ENCODE peak calls at places on chromosomes 6 and 20, in ten cellular contexts. One of them, this sample, is unnamed.

GRCh38 chr20:24987244-24987643 is 5.3 kb downstream of the APMAP start:
- DNase-seq in ovary: no peak
- DNase-seq in NCI-H1930: no peak
- DNase-seq in CD8-positive, alpha-beta memory T cell: no peak
- DNase-seq in RCC 7860: no peak
- DNase-seq in progenitor cell of endocrine pancreas: no peak
- DNase-seq in stimulated activated CD4-positive, alpha-beta T cell treated with anti-CD3 and anti-CD28 coated beads, Interleukin-12 subunit alpha, Interleukin-12 subunit beta, amount 100 ng/mL, for 24 hours: no peak
- DNase-seq in HCEC 1CT: no peak
- DNase-seq in dermis microvascular lymphatic vessel endothelial cell: no peak
- DNase-seq in aorta: no peak
- DNase-seq in this sample: no peak

GRCh38 chr6:35451354-35452185 is 568 bp upstream of the FANCE start:
- DNase-seq in ovary: no peak
- DNase-seq in NCI-H1930: no peak
- DNase-seq in CD8-positive, alpha-beta memory T cell: no peak
- DNase-seq in RCC 7860: no peak
- DNase-seq in progenitor cell of endocrine pancreas: no peak
- DNase-seq in stimulated activated CD4-positive, alpha-beta T cell treated with anti-CD3 and anti-CD28 coated beads, Interleukin-12 subunit alpha, Interleukin-12 subunit beta, amount 100 ng/mL, for 24 hours: no peak
- DNase-seq in HCEC 1CT: no peak
- DNase-seq in dermis microvascular lymphatic vessel endothelial cell: peak
- DNase-seq in aorta: peak
- DNase-seq in this sample: no peak

GRCh38 chr20:63772781-63773520 is 33.4 kb downstream of the SLC2A4RG start:
- DNase-seq in ovary: peak
- DNase-seq in NCI-H1930: no peak
- DNase-seq in CD8-positive, alpha-beta memory T cell: no peak
- DNase-seq in RCC 7860: no peak
- DNase-seq in progenitor cell of endocrine pancreas: no peak
- DNase-seq in stimulated activated CD4-positive, alpha-beta T cell treated with anti-CD3 and anti-CD28 coated beads, Interleukin-12 subunit alpha, Interleukin-12 subunit beta, amount 100 ng/mL, for 24 hours: no peak
- DNase-seq in HCEC 1CT: no peak
- DNase-seq in dermis microvascular lymphatic vessel endothelial cell: no peak
- DNase-seq in aorta: no peak
- DNase-seq in this sample: no peak

GRCh38 chr6:46741910-46742309 is 4.8 kb upstream of the ANKRD66 start:
- DNase-seq in ovary: no peak
- DNase-seq in NCI-H1930: no peak
- DNase-seq in CD8-positive, alpha-beta memory T cell: no peak
- DNase-seq in RCC 7860: no peak
- DNase-seq in progenitor cell of endocrine pancreas: no peak
- DNase-seq in stimulated activated CD4-positive, alpha-beta T cell treated with anti-CD3 and anti-CD28 coated beads, Interleukin-12 subunit alpha, Interleukin-12 subunit beta, amount 100 ng/mL, for 24 hours: no peak
- DNase-seq in HCEC 1CT: no peak
- DNase-seq in dermis microvascular lymphatic vessel endothelial cell: no peak
- DNase-seq in aorta: no peak
- DNase-seq in this sample: no peak

GRCh38 chr6:137291441-137291840 is 72.3 kb upstream of the IFNGR1 start:
- DNase-seq in ovary: no peak
- DNase-seq in NCI-H1930: no peak
- DNase-seq in CD8-positive, alpha-beta memory T cell: no peak
- DNase-seq in RCC 7860: peak
- DNase-seq in progenitor cell of endocrine pancreas: no peak
- DNase-seq in stimulated activated CD4-positive, alpha-beta T cell treated with anti-CD3 and anti-CD28 coated beads, Interleukin-12 subunit alpha, Interleukin-12 subunit beta, amount 100 ng/mL, for 24 hours: no peak
- DNase-seq in HCEC 1CT: no peak
- DNase-seq in dermis microvascular lymphatic vessel endothelial cell: peak
- DNase-seq in aorta: peak
- DNase-seq in this sample: no peak

GRCh38 chr6:29762781-29763214 is 39.6 kb downstream of the HLA-F start:
- DNase-seq in ovary: no peak
- DNase-seq in NCI-H1930: no peak
- DNase-seq in CD8-positive, alpha-beta memory T cell: no peak
- DNase-seq in RCC 7860: peak
- DNase-seq in progenitor cell of endocrine pancreas: no peak
- DNase-seq in stimulated activated CD4-positive, alpha-beta T cell treated with anti-CD3 and anti-CD28 coated beads, Interleukin-12 subunit alpha, Interleukin-12 subunit beta, amount 100 ng/mL, for 24 hours: no peak
- DNase-seq in HCEC 1CT: no peak
- DNase-seq in dermis microvascular lymphatic vessel endothelial cell: no peak
- DNase-seq in aorta: no peak
- DNase-seq in this sample: no peak

GRCh38 chr20:47019106-47019824 is 124.6 kb downstream of the EYA2 start:
- DNase-seq in ovary: no peak
- DNase-seq in NCI-H1930: no peak
- DNase-seq in CD8-positive, alpha-beta memory T cell: no peak
- DNase-seq in RCC 7860: no peak
- DNase-seq in progenitor cell of endocrine pancreas: no peak
- DNase-seq in stimulated activated CD4-positive, alpha-beta T cell treated with anti-CD3 and anti-CD28 coated beads, Interleukin-12 subunit alpha, Interleukin-12 subunit beta, amount 100 ng/mL, for 24 hours: no peak
- DNase-seq in HCEC 1CT: peak
- DNase-seq in dermis microvascular lymphatic vessel endothelial cell: no peak
- DNase-seq in aorta: no peak
- DNase-seq in this sample: no peak

GRCh38 chr6:142855877-142856606 is 88.9 kb downstream of the HIVEP2 start:
- DNase-seq in ovary: no peak
- DNase-seq in NCI-H1930: no peak
- DNase-seq in CD8-positive, alpha-beta memory T cell: no peak
- DNase-seq in RCC 7860: no peak
- DNase-seq in progenitor cell of endocrine pancreas: no peak
- DNase-seq in stimulated activated CD4-positive, alpha-beta T cell treated with anti-CD3 and anti-CD28 coated beads, Interleukin-12 subunit alpha, Interleukin-12 subunit beta, amount 100 ng/mL, for 24 hours: no peak
- DNase-seq in HCEC 1CT: no peak
- DNase-seq in dermis microvascular lymphatic vessel endothelial cell: no peak
- DNase-seq in aorta: no peak
- DNase-seq in this sample: no peak

GRCh38 chr6:27651371-27651732 is 178.4 kb upstream of the ZNF184 start:
- DNase-seq in ovary: no peak
- DNase-seq in NCI-H1930: no peak
- DNase-seq in CD8-positive, alpha-beta memory T cell: no peak
- DNase-seq in RCC 7860: no peak
- DNase-seq in progenitor cell of endocrine pancreas: no peak
- DNase-seq in stimulated activated CD4-positive, alpha-beta T cell treated with anti-CD3 and anti-CD28 coated beads, Interleukin-12 subunit alpha, Interleukin-12 subunit beta, amount 100 ng/mL, for 24 hours: no peak
- DNase-seq in HCEC 1CT: no peak
- DNase-seq in dermis microvascular lymphatic vessel endothelial cell: no peak
- DNase-seq in aorta: no peak
- DNase-seq in this sample: no peak

GRCh38 chr20:54766483-54766882 is 291.1 kb downstream of the DOK5 start:
- DNase-seq in ovary: no peak
- DNase-seq in NCI-H1930: no peak
- DNase-seq in CD8-positive, alpha-beta memory T cell: no peak
- DNase-seq in RCC 7860: no peak
- DNase-seq in progenitor cell of endocrine pancreas: no peak
- DNase-seq in stimulated activated CD4-positive, alpha-beta T cell treated with anti-CD3 and anti-CD28 coated beads, Interleukin-12 subunit alpha, Interleukin-12 subunit beta, amount 100 ng/mL, for 24 hours: no peak
- DNase-seq in HCEC 1CT: no peak
- DNase-seq in dermis microvascular lymphatic vessel endothelial cell: no peak
- DNase-seq in aorta: no peak
- DNase-seq in this sample: no peak

GRCh38 chr6:117448732-117449131 is 23.0 kb upstream of the ROS1 start:
- DNase-seq in ovary: no peak
- DNase-seq in NCI-H1930: no peak
- DNase-seq in CD8-positive, alpha-beta memory T cell: no peak
- DNase-seq in RCC 7860: peak
- DNase-seq in progenitor cell of endocrine pancreas: no peak
- DNase-seq in stimulated activated CD4-positive, alpha-beta T cell treated with anti-CD3 and anti-CD28 coated beads, Interleukin-12 subunit alpha, Interleukin-12 subunit beta, amount 100 ng/mL, for 24 hours: no peak
- DNase-seq in HCEC 1CT: peak
- DNase-seq in dermis microvascular lymphatic vessel endothelial cell: peak
- DNase-seq in aorta: no peak
- DNase-seq in this sample: no peak

GRCh38 chr6:144411506-144412165 is 126.5 kb downstream of the UTRN start:
- DNase-seq in ovary: no peak
- DNase-seq in NCI-H1930: no peak
- DNase-seq in CD8-positive, alpha-beta memory T cell: no peak
- DNase-seq in RCC 7860: peak
- DNase-seq in progenitor cell of endocrine pancreas: no peak
- DNase-seq in stimulated activated CD4-positive, alpha-beta T cell treated with anti-CD3 and anti-CD28 coated beads, Interleukin-12 subunit alpha, Interleukin-12 subunit beta, amount 100 ng/mL, for 24 hours: no peak
- DNase-seq in HCEC 1CT: peak
- DNase-seq in dermis microvascular lymphatic vessel endothelial cell: no peak
- DNase-seq in aorta: no peak
- DNase-seq in this sample: no peak